ENCODE peak calls at places on chromosomes 3 and 15, in ten cellular contexts. F is PC-9, O is HCT116, T is keratinocyte, N is neural progenitor cell, C is IMR-90, G is GM12878, Z is endothelial cell of umbilical vein, X is GM23248, R is PC-3. L is an unnamed sample.

GRCh38 chr15:63212050-63212973 is 22.9 kb downstream of the RAB8B start:
- DNase-seq in F (peak; percentile 91), G (peak; percentile 59), R (peak; percentile 80), N (no peak), O (no peak), C (peak; percentile 87), T (no peak), X (peak; percentile 80), Z (peak; percentile 51), L (no peak)

GRCh38 chr15:59751552-59752413 is 62.7 kb upstream of the BNIP2 start:
- DNase-seq in T (no peak), X (peak; percentile 11), O (peak; percentile 10), F (peak; percentile 68), N (peak; percentile 49), R (no peak), Z (no peak), G (no peak), C (no peak), L (peak; percentile 64)

GRCh38 chr15:48432688-48433087 is 101.5 kb downstream of the DUT start:
- DNase-seq in F (no peak), O (no peak), X (peak; percentile 54), R (no peak), N (no peak), G (no peak), Z (no peak), C (no peak), T (no peak), L (no peak)

GRCh38 chr3:179020112-179020511 is 51.5 kb downstream of the ZMAT3 start:
- DNase-seq in X (peak; percentile 10), G (no peak), C (no peak), R (no peak), O (no peak), Z (peak; percentile 73), N (no peak), T (no peak), F (no peak), L (no peak)

GRCh38 chr3:100737334-100737733 is 28.0 kb downstream of the TFG start:
- DNase-seq in T (no peak), C (peak; percentile 15), G (no peak), X (peak; percentile 56), N (peak; percentile 68), F (no peak), Z (peak; percentile 48), O (no peak), R (peak; percentile 51), L (no peak)

GRCh38 chr3:30673425-30674341 is 67.3 kb downstream of the TGFBR2 start:
- DNase-seq in R (no peak), T (no peak), O (no peak), G (no peak), N (no peak), Z (no peak), F (no peak), C (no peak), X (no peak), L (no peak)

GRCh38 chr3:128454310-128454618 is 12.4 kb downstream of the DNAJB8 start:
- DNase-seq in G (no peak), C (no peak), X (no peak), N (no peak), F (no peak), O (no peak), T (no peak), Z (no peak), R (no peak), L (no peak)

GRCh38 chr15:40364259-40364658 is 6.2 kb downstream of the DISP2 start:
- DNase-seq in R (no peak), F (no peak), Z (no peak), N (no peak), X (no peak), T (no peak), G (no peak), C (no peak), O (no peak), L (no peak)

GRCh38 chr3:62101488-62101887 is 271.9 kb downstream of the FEZF2 start:
- DNase-seq in C (no peak), G (no peak), F (no peak), R (no peak), N (no peak), O (no peak), Z (no peak), T (no peak), X (peak; percentile 36), L (no peak)

GRCh38 chr3:109059289-109059688 is 58.6 kb downstream of the MORC1 start:
- DNase-seq in R (no peak), N (no peak), O (no peak), C (no peak), G (no peak), F (no peak), T (no peak), Z (no peak), X (no peak), L (peak; percentile 78)

GRCh38 chr3:42804113-42804830 is at the start of gene HIGD1A:
- DNase-seq in G (peak; percentile 79), T (peak; percentile 81), Z (peak; percentile 96), R (peak; percentile 98), F (peak; percentile 91), N (peak; percentile 97), O (peak; percentile 86), X (peak; percentile 98), C (peak; percentile 92), L (peak; percentile 99)

DNA sequence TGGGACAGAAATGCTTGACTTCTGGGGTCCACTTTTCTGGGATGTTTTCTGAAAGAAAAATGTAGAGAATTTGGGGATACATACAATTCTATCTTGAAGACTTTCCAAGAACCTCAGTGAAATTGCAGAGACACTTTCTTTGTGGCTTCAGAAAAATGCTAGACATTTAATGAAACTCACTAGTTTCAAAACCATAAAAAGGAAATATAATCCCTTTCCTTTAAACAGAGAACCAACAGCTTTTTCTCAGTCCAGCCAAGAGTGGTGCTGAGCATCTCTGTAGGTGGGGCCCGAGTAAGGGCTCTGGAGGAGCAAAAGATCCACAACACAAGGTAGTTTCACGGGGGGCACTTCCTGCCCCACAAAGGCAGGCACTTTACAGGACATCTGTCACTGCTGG is 4.4 kb upstream of the GPX1 start:
- DNase-seq in T (no peak), F (no peak), G (no peak), X (peak; percentile 42), N (no peak), R (no peak), C (peak; percentile 51), Z (no peak), O (no peak), L (no peak)
- H4K20me1 ChIP-seq in T (no peaks in the 10 kb centered on the region), F (no peaks in the 10 kb centered on the region), G (no peaks in the 10 kb centered on the region), X (peaks cover 5% of the 10 kb centered on the region), N (no peaks in the 10 kb centered on the region), R (no peaks in the 10 kb centered on the region), C (peaks cover 27% of the 10 kb centered on the region), Z (no peaks in the 10 kb centered on the region), O (no peaks in the 10 kb centered on the region), L (no peaks in the 10 kb centered on the region)

GRCh38 chr15:21267686-21268395 is 172.5 kb downstream of the POTEB3 start:
- DNase-seq in R (peak; percentile 1), F (peak; percentile 34), G (no peak), C (no peak), Z (no peak), O (no peak), T (no peak), N (no peak), X (peak; percentile 20), L (no peak)
- H4K20me1 ChIP-seq in R (no peaks in the 10 kb centered on the region), F (no peaks in the 10 kb centered on the region), G (no peaks in the 10 kb centered on the region), C (no peaks in the 10 kb centered on the region), Z (no peaks in the 10 kb centered on the region), O (no peaks in the 10 kb centered on the region), T (no peaks in the 10 kb centered on the region), N (no peaks in the 10 kb centered on the region), X (no peaks in the 10 kb centered on the region), L (no peaks in the 10 kb centered on the region)

DNA sequence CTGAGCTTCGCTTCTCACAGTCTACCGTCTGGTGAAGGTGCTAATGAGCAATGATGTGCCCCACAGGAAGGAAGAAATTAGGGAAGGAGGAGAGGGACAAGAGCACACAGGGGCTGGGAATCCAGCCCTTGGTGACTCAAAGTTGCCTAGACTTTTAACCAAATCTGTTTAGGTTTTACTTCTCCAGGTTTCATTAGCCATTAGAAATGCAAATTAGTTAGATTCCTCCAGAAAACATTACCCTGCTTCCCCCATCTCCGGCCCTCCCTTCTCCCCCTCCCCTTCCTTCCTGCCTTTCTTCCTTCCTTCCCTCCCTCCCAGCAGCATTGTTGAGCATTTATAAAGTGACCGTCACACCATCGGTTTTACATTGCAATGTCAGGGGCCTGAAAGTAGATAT is 59.3 kb upstream of the UBE2E1 start:
- DNase-seq in N (no peak), T (no peak), R (no peak), X (no peak), O (no peak), G (no peak), C (no peak), Z (no peak), F (no peak), L (no peak)
- H4K20me1 ChIP-seq in N (no peaks in the 10 kb centered on the region), T (no peaks in the 10 kb centered on the region), R (no peaks in the 10 kb centered on the region), X (no peaks in the 10 kb centered on the region), O (no peaks in the 10 kb centered on the region), G (no peaks in the 10 kb centered on the region), C (no peaks in the 10 kb centered on the region), Z (no peaks in the 10 kb centered on the region), F (no peaks in the 10 kb centered on the region), L (no peaks in the 10 kb centered on the region)

GRCh38 chr15:75211436-75212199 is 9.9 kb downstream of the C15orf39 start:
- DNase-seq in N (no peak), G (no peak), F (no peak), X (no peak), Z (no peak), T (no peak), O (no peak), C (no peak), R (no peak), L (no peak)

GRCh38 chr15:75213768-75214221 is 12.1 kb downstream of the C15orf39 start:
- DNase-seq in Z (no peak), R (no peak), C (no peak), N (no peak), G (no peak), F (no peak), O (no peak), X (no peak), T (no peak), L (no peak)

GRCh38 chr15:75214293-75215096 is 12.8 kb downstream of the C15orf39 start:
- DNase-seq in G (no peak), F (no peak), T (no peak), Z (no peak), N (no peak), X (no peak), C (no peak), O (no peak), R (no peak), L (no peak)

GRCh38 chr15:75212200-75212858 is 10.6 kb downstream of the C15orf39 start:
- DNase-seq in Z (no peak), X (no peak), F (no peak), C (no peak), G (no peak), T (no peak), R (no peak), N (no peak), O (no peak), L (no peak)

DNA sequence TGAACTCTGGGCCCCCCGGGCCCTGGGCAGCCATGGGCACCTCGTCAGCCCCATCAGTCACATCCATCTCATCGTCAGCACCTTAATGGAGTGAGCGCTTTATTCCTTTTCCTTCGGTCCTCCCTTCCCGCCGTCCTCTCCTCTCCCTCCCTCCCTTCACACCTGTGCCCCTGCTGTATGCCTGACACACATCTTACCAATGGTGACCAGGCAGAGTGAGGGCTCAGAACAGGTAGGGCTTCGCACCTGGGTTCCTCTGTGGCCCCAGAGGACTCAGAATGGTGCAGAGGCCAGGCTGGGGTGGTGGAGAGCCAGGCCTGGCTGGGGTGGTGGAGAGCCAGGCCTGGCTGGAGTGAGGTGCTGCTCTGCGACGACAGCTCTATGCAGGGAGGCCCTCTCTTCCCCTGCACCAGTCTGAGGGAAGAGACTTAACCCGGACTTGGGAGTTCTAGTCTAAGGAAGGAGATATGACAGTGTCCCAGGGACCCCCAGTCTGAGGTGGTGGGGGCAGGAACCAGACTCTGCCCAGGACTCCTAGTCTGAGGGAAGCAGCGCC is 11.6 kb downstream of the C15orf39 start:
- DNase-seq in O (no peak), C (no peak), G (no peak), X (no peak), N (no peak), F (no peak), T (no peak), Z (no peak), R (no peak), L (no peak)
- H4K20me1 ChIP-seq in O (peaks cover 10% of the 10 kb centered on the region), C (peaks cover 66% of the 10 kb centered on the region), G (peaks cover 49% of the 10 kb centered on the region), X (peaks cover 6% of the 10 kb centered on the region), N (peaks cover 29% of the 10 kb centered on the region), F (peaks cover 84% of the 10 kb centered on the region), T (peaks cover 36% of the 10 kb centered on the region), Z (peaks cover 4% of the 10 kb centered on the region), R (peaks cover 56% of the 10 kb centered on the region), L (peaks cover 51% of the 10 kb centered on the region)

L was measured in Karpas-422.